ENCODE peak calls at places on chromosomes 11 and 22, in six cellular contexts. B is neural progenitor cell, L is PC-3, X is SK-N-SH, K is MM.1S, U is GM23248. P is an unnamed sample.

GRCh38 chr11:3947084-3947483 is 91.6 kb downstream of the STIM1 start:
- DNase-seq in U (peak; percentile 36), X (no peak), L (no peak), K (peak; percentile 91), B (no peak), P (no peak)

GRCh38 chr22:32079110-32080089 is 36.3 kb downstream of the SLC5A1 start:
- DNase-seq in L (peak; percentile 77), B (no peak), U (peak; percentile 86), X (no peak), K (no peak), P (peak; percentile 67)

GRCh38 chr11:132866783-132867545 is 665.3 kb downstream of the OPCML start:
- DNase-seq in B (no peak), U (peak; percentile 65), L (no peak), K (no peak), X (no peak), P (no peak)

GRCh38 chr11:125372088-125372487 is 124.0 kb downstream of the FEZ1 start:
- DNase-seq in X (no peak), U (no peak), L (no peak), K (no peak), B (no peak), P (peak; percentile 43)

GRCh38 chr22:27988704-27989103 is 69.6 kb upstream of the PITPNB start:
- DNase-seq in K (no peak), L (no peak), X (no peak), U (no peak), B (no peak), P (no peak)

GRCh38 chr11:109940816-109941215 is 152.4 kb upstream of the ZC3H12C start:
- DNase-seq in X (no peak), U (peak; percentile 95), L (peak; percentile 97), K (no peak), B (no peak), P (no peak)

GRCh38 chr11:10743354-10744035 is 7.6 kb upstream of the CTR9 start:
- DNase-seq in K (peak; percentile 74), U (no peak), B (no peak), L (no peak), X (no peak), P (no peak)

GRCh38 chr11:723120-723883 is 17.3 kb downstream of the EPS8L2 start:
- DNase-seq in B (peak; percentile 57), X (peak; percentile 70), L (peak; percentile 33), U (peak; percentile 68), K (peak; percentile 60), P (peak; percentile 73)

GRCh38 chr11:93025558-93026255 is 56.3 kb downstream of the MTNR1B start:
- DNase-seq in U (peak; percentile 33), K (no peak), X (no peak), B (no peak), L (peak; percentile 18), P (no peak)

GRCh38 chr11:763073-763463 is 14.2 kb downstream of the GATD1 start:
- DNase-seq in K (peak; percentile 1), X (peak; percentile 24), B (no peak), U (no peak), L (peak; percentile 59), P (peak; percentile 67)

GRCh38 chr11:27208846-27209245 is 154.2 kb downstream of the CCDC34 start:
- DNase-seq in K (no peak), X (no peak), L (no peak), B (no peak), U (no peak), P (no peak)

GRCh38 chr11:57490456-57491248 is 24.9 kb downstream of the SLC43A1 start:
- DNase-seq in K (no peak), U (peak; percentile 67), X (no peak), L (peak; percentile 23), B (no peak), P (no peak)

GRCh38 chr11:120068114-120068573 is 69.8 kb downstream of the TRIM29 start:
- DNase-seq in X (peak; percentile 75), L (peak; percentile 42), B (no peak), U (peak; percentile 60), K (no peak), P (no peak)

GRCh38 chr11:15821471-15821870 is 534.9 kb downstream of the SOX6 start:
- DNase-seq in U (no peak), X (no peak), B (no peak), K (no peak), L (no peak), P (no peak)

GRCh38 chr22:19044381-19044780 is 77.8 kb downstream of the DGCR2 start:
- DNase-seq in K (no peak), B (no peak), X (no peak), U (no peak), L (no peak), P (no peak)

GRCh38 chr11:108617055-108617454 is 23.5 kb upstream of the EXPH5 start:
- DNase-seq in B (no peak), L (no peak), U (no peak), X (no peak), K (no peak), P (no peak)

GRCh38 chr22:19477321-19478085 is 1.5 kb downstream of the UFD1 start:
- DNase-seq in K (peak; percentile 8), X (no peak), B (no peak), U (peak; percentile 68), L (peak; percentile 16), P (no peak)

GRCh38 chr11:19959697-19960096 is 200.6 kb downstream of the DBX1 start:
- DNase-seq in L (no peak), U (no peak), B (no peak), K (no peak), X (no peak), P (no peak)

GRCh38 chr11:95081412-95081811 is 8.2 kb upstream of the ENDOD1 start:
- DNase-seq in B (peak; percentile 5), L (no peak), X (no peak), K (no peak), U (no peak), P (peak; percentile 24)

GRCh38 chr11:123434911-123435310 is 4.8 kb downstream of the GRAMD1B start:
- DNase-seq in K (no peak), B (peak; percentile 87), U (no peak), L (peak; percentile 74), X (no peak), P (peak; percentile 53)

GRCh38 chr22:48104786-48105185 is 1342.3 kb downstream of the TBC1D22A start:
- DNase-seq in U (no peak), B (no peak), K (no peak), X (no peak), L (no peak), P (no peak)

GRCh38 chr22:48103126-48103875 is 1340.9 kb downstream of the TBC1D22A start:
- DNase-seq in K (no peak), L (no peak), X (no peak), B (no peak), U (no peak), P (no peak)

GRCh38 chr22:48102581-48102980 is 1340.1 kb downstream of the TBC1D22A start:
- DNase-seq in X (no peak), L (no peak), K (no peak), U (no peak), B (no peak), P (no peak)

GRCh38 chr22:48105254-48105653 is 1342.8 kb downstream of the TBC1D22A start:
- DNase-seq in X (no peak), K (no peak), L (no peak), U (no peak), B (no peak), P (peak; percentile 3)

DNA sequence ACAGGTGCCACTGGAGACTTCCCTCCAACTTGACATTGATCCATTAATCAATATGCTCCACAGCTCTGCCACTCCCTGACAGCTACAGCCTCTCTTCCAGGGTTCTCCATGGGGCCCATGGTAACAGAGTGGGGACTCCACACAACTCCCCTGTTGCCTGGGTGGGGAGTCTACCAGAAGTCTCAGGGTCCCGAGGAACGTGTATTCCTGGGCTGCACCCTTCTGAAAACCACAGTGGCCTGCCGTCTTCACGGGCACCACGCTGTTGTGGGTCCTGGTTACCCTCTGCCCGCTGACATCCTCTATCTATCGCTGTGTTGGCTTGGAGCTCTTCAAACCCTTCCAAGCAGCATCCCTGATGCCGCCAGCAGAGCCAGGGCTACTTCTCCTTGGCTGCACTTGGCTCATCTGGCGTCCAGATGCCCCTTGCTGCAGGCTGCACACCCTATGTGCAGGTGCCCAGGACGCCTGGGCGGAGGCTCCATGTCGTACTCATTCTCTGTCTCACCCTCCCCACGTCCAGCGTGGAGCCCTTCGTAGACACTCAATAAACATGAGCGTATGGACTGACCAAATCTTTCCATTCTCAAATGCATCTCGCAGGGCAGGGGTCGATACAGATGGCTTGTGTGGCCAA is 1341.8 kb downstream of the TBC1D22A start:
- DNase-seq in U (no peak), L (no peak), B (no peak), X (no peak), K (no peak), P (no peak)
- H3K4me1 ChIP-seq in U (no peaks in the 10 kb centered on the region), L (no peaks in the 10 kb centered on the region), B (no peaks in the 10 kb centered on the region), X (no peaks in the 10 kb centered on the region), K (peaks cover 28% of the 10 kb centered on the region), P (no peaks in the 10 kb centered on the region)

DNA sequence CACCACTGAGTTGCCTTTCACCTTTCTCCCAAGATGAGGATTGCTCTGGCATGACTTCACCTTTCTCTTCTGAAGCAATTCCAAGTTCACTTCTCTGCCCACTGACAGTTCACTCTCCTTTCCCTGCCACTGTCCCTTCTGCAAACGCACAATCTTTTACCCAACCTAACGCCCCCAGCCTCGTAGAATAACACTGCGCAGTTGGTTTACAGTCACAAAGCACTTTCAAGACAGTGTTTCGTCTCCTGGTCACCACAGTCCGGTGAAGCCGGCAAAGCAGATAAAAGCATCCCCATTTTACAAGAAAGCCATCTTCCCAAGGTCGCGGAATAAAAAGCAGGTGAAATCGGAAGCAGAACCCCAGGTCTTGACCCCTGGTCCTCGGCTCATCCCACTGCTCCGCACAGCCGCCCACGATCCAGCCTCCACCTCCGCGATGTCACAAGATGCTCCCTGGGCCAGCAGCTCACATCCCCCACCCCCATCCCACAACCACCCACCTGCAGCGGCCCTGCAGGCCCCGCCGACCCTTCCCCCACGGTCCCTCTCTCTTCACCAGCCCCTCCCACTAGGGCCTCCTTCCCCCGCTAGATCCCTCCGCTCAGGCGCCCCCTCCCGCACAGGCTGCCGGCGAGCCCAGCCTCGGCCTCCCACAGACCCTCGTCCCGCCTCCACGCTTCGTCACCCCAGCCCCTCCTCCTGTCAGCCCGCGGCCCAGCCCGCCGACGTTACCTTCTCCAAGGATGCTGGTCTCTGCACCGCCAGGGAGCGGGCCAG is 585 bp downstream of the PI4KA start:
- DNase-seq in L (peak; percentile 67), B (peak; percentile 95), U (peak; percentile 77), X (peak; percentile 95), K (peak; percentile 82), P (peak; percentile 97)
- TF ChIP-seq EZH2phosphoT487 in L (no peak), B (no peak), U (no peak), X (no peak), K (no peak), P (no peak)

GRCh38 chr11:65422104-65422632 is 430 bp upstream of the NEAT1 start:
- DNase-seq in K (peak; percentile 96), U (peak; percentile 99), B (peak; percentile 96), L (peak; percentile 96), X (peak; percentile 89), P (peak; percentile 97)
- H3F3A ChIP-seq in K (peaks cover 94% of the 10 kb centered on the region), U (peaks cover 69% of the 10 kb centered on the region), B (peaks cover 37% of the 10 kb centered on the region), L (peaks cover 47% of the 10 kb centered on the region), X (peaks cover 78% of the 10 kb centered on the region), P (peaks cover 38% of the 10 kb centered on the region)

GRCh38 chr22:29310863-29311339 is 4.5 kb downstream of the GAS2L1 start:
- DNase-seq in K (no peak), U (peak; percentile 99), L (peak; percentile 89), X (peak; percentile 86), B (peak; percentile 83), P (peak; percentile 82)

GRCh38 chr22:29312218-29313125 is 3.0 kb downstream of the RASL10A start:
- DNase-seq in X (peak; percentile 29), U (no peak), B (no peak), L (no peak), K (no peak), P (no peak)

GRCh38 chr22:29313126-29314071 is 2.1 kb downstream of the RASL10A start:
- DNase-seq in B (peak; percentile 68), L (no peak), K (no peak), X (peak; percentile 86), U (peak; percentile 68), P (peak; percentile 89)

GRCh38 chr22:29310065-29310862 is 3.8 kb downstream of the GAS2L1 start:
- DNase-seq in B (no peak), K (no peak), U (peak; percentile 28), L (no peak), X (no peak), P (no peak)

GRCh38 chr22:29311468-29312217 is 3.9 kb downstream of the RASL10A start:
- DNase-seq in L (no peak), U (peak; percentile 61), X (peak; percentile 37), B (no peak), K (no peak), P (no peak)
- H3K4me1 ChIP-seq in L (peaks cover 43% of the 10 kb centered on the region), U (peaks cover 21% of the 10 kb centered on the region), X (peaks cover 35% of the 10 kb centered on the region), B (peaks cover 16% of the 10 kb centered on the region), K (no peaks in the 10 kb centered on the region), P (peaks cover 5% of the 10 kb centered on the region)